ENCODE peak calls at places on chromosomes 13 and 19, in eight cellular contexts. H is coronary artery, U is cardiac muscle cell, R is brain microvascular endothelial cell, O is HepG2, M is Peyer's patch, S is uterus, E is stomach. G is an unnamed sample.

GRCh38 chr13:49113526-49114286 is 106.4 kb upstream of the MLNR start:
- DNase-seq in U (no peak), E (no peak), H (no peak), M (no peak), S (no peak), O (peak; percentile 22), R (no peak), G (no peak)

GRCh38 chr19:2260341-2260751 is 4.1 kb upstream of the JSRP1 start:
- DNase-seq in O (no peak), H (no peak), R (no peak), S (no peak), U (no peak), E (no peak), M (peak; percentile 49), G (no peak)

GRCh38 chr19:40754611-40755247 is 3.7 kb downstream of the SNRPA start:
- DNase-seq in H (no peak), S (no peak), U (no peak), R (no peak), M (peak; percentile 74), O (peak; percentile 62), E (peak; percentile 60), G (no peak)

GRCh38 chr13:98202026-98202425 is 25.0 kb upstream of the RNF113B start:
- DNase-seq in O (peak; percentile 59), E (peak; percentile 43), U (peak; percentile 57), R (no peak), S (no peak), M (no peak), H (no peak), G (no peak)

GRCh38 chr19:53659292-53659691 is 27.5 kb downstream of the DPRX start:
- DNase-seq in O (peak; percentile 65), H (no peak), S (no peak), E (no peak), U (peak; percentile 85), R (no peak), M (no peak), G (no peak)

GRCh38 chr13:114319441-114319871 is 5.2 kb downstream of the CHAMP1 start:
- DNase-seq in E (no peak), O (no peak), R (peak; percentile 53), S (no peak), M (no peak), H (no peak), U (no peak), G (no peak)

GRCh38 chr19:12543855-12544254 is 7.4 kb downstream of the ZNF564 start:
- DNase-seq in S (no peak), M (no peak), E (no peak), H (no peak), O (no peak), R (peak; percentile 7), U (no peak), G (no peak)

GRCh38 chr19:10611907-10612306 is 13.4 kb upstream of the SLC44A2 start:
- DNase-seq in M (no peak), O (no peak), R (no peak), S (no peak), H (no peak), U (no peak), E (no peak), G (no peak)

GRCh38 chr19:38319421-38320258 is at the start of gene KCNK6:
- DNase-seq in O (no peak), E (peak; percentile 70), S (peak; percentile 40), U (peak; percentile 63), H (no peak), M (peak; percentile 82), R (no peak), G (no peak)

GRCh38 chr13:24108615-24108965 is 51.9 kb upstream of the SPATA13 start:
- DNase-seq in H (no peak), U (no peak), O (no peak), S (no peak), M (no peak), R (no peak), E (no peak), G (no peak)

GRCh38 chr13:45975337-45975736 is 77.2 kb downstream of the ZC3H13 start:
- DNase-seq in U (no peak), H (no peak), M (no peak), R (no peak), O (no peak), E (no peak), S (no peak), G (no peak)

GRCh38 chr13:74570046-74570445 is 435.8 kb upstream of the KLF12 start:
- DNase-seq in R (no peak), E (no peak), S (no peak), H (no peak), M (no peak), O (no peak), U (no peak), G (no peak)

GRCh38 chr13:74574964-74575728 is 440.9 kb upstream of the KLF12 start:
- DNase-seq in S (no peak), R (no peak), H (no peak), E (no peak), O (no peak), M (no peak), U (no peak), G (no peak)

GRCh38 chr13:74571811-74572210 is 437.6 kb upstream of the KLF12 start:
- DNase-seq in E (no peak), H (no peak), U (no peak), R (no peak), O (no peak), M (no peak), S (no peak), G (no peak)

GRCh38 chr13:74573654-74574053 is 439.4 kb upstream of the KLF12 start:
- DNase-seq in H (no peak), S (no peak), O (peak; percentile 3), R (no peak), M (no peak), U (peak; percentile 65), E (no peak), G (no peak)

DNA sequence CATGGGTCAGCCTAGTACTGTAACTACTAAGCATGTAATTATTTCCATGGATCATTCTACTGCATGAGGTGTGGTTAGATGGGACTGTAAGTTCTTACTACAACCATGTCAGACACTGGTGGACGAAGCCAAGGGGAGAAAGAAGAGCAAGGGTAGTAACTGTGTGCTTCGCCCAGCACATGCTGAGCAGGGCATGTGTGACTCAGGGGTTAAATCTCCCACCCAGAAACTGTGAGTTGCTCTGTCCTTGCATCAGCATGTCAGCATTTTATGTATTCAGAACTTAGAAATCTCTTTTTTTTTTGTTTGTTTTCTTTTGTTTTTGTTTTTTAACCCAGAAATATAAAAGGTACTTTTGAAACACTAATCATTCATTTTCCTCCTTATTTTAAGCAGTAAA is 436.6 kb upstream of the KLF12 start:
- DNase-seq in E (no peak), S (no peak), R (peak; percentile 46), H (no peak), M (no peak), U (no peak), O (no peak), G (no peak)
- H3K27ac ChIP-seq in E (no peak overlapping the region), S (no peak overlapping the region), R (no peak overlapping the region), H (no peak overlapping the region), M (no peak overlapping the region), U (no peak overlapping the region), O (no peak overlapping the region), G (no peak overlapping the region)

DNA sequence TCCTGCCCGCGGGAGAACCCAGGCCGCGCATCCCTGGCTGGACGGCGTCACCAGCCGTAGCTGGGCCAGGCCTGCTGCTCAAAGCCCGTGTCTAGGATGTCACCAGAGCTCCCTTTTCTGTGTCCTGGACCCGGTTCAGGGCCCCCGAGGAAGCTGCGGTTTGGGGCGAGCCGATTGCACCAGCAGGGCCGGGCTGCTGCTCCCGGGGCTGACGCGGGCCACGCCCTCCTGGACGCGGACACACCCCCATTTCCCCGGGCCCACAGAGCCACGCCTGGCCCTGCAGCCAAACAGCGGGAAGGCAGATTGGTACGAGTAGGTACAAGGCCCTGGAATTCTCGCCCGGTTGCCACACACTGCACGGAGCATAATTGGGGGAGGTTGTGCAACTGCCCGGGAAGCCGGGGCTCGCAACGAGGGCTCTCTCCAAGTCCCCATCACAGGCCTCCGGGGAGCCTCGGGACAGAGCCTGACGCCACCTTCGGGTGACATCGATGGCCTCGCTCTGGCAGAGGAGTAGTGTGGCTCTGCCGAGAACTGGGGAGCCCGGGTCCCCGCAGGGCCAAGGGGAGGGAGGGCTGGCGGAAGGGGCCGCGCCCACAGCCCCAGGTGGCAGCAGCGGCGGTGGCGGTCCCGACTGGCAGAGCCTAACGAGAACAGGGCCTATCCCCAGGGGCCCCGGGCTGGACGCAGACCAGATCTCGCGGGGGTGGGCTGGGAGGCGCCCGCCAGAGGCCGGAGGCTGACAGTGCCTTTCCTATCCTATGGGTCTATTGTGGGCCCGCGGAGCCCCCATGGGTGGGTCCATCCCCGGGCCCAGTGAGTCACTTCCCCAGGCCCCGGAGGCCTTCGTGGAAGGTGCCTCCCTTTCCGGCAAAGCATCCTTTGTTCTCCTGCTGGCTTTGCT is 23.5 kb downstream of the KCTD15 start:
- DNase-seq in E (peak; percentile 88), O (peak; percentile 53), M (peak; percentile 80), R (peak; percentile 23), U (peak; percentile 63), H (peak; percentile 92), S (peak; percentile 71), G (peak; percentile 91)
- TF ChIP-seq CTCF in E (no peak), O (peak; percentile 36), M (no peak), R (no peak), U (no peak), H (no peak), S (no peak), G (no peak)

GRCh38 chr19:39539165-39539518 is 819 bp downstream of the EID2 start:
- DNase-seq in O (peak; percentile 52), U (peak; percentile 54), H (no peak), R (no peak), M (no peak), E (no peak), S (no peak), G (no peak)
- H3K27ac ChIP-seq in O (peak overlapping the region; percentile 83), U (peak overlapping the region; percentile 99), H (peak overlapping the region; percentile 93), R (peak overlapping the region; percentile 60), M (peak overlapping the region; percentile 89), E (peak overlapping the region; percentile 88), S (peak overlapping the region; percentile 99), G (peak overlapping the region; percentile 93)

GRCh38 chr13:67013709-67014108 is 216.4 kb downstream of the PCDH9 start:
- DNase-seq in O (no peak), E (no peak), M (no peak), H (no peak), R (no peak), U (no peak), S (no peak), G (no peak)

GRCh38 chr13:67015976-67016600 is 214.0 kb downstream of the PCDH9 start:
- DNase-seq in H (no peak), O (no peak), E (no peak), R (no peak), M (no peak), U (no peak), S (no peak), G (no peak)

GRCh38 chr13:67014399-67014798 is 215.7 kb downstream of the PCDH9 start:
- DNase-seq in R (no peak), E (no peak), O (no peak), H (no peak), M (no peak), S (no peak), U (no peak), G (no peak)

GRCh38 chr13:67023088-67023893 is 206.8 kb downstream of the PCDH9 start:
- DNase-seq in M (no peak), H (no peak), E (no peak), R (peak; percentile 89), S (no peak), U (no peak), O (no peak), G (no peak)

DNA sequence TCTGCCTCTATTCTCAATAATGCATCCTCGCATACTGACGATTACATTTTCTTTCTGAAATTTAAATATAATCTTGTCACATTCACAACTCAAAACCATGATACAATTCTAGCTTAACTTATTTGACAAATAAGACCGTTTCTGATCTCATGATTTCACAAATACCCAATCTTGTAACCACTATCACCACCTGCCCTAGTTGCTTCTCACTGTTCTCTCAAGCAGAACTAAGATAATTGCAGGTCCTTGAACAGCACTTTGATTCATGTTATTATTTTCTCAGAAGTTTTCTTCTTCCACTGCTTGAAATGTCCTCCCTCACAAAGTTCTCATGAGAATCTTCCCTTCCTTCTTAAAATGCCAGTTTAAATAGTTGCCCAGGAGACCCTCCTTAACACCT is 211.4 kb downstream of the PCDH9 start:
- DNase-seq in R (no peak), M (no peak), U (no peak), O (no peak), E (no peak), S (no peak), H (no peak), G (no peak)
- TF ChIP-seq CTCF in R (no peak), M (no peak), U (no peak), O (no peak), E (no peak), S (no peak), H (no peak), G (no peak)

G was measured in vagina.